ENCODE peak calls at places on chromosomes 4 and X, in five cellular contexts. One of them, this sample, is unnamed.
A peak's percentile ranks its signal among the peaks of the same experiment; 100 is the strongest.

GRCh38 chrX:70132244-70132643 is 1.0 kb upstream of the IGBP1 start:
- DNase-seq in AG04449: no peak
- DNase-seq in foreskin fibroblast: no peak
- DNase-seq in cardiac fibroblast: no peak
- DNase-seq in AG09309: no peak
- DNase-seq in this sample: no peak

GRCh38 chr4:104901438-104901837 is 245.2 kb upstream of the TET2 start:
- DNase-seq in AG04449: no peak
- DNase-seq in cardiac fibroblast: no peak
- DNase-seq in AG09309: no peak
- DNase-seq in foreskin fibroblast: no peak
- DNase-seq in this sample: no peak

GRCh38 chrX:153989971-153990655 is 17.6 kb downstream of the TMEM187 start:
- DNase-seq in AG04449: no peak
- DNase-seq in foreskin fibroblast: no peak
- DNase-seq in AG09309: no peak
- DNase-seq in cardiac fibroblast: no peak
- DNase-seq in this sample: no peak

GRCh38 chrX:44317196-44317595 is 26.3 kb downstream of the EFHC2 start:
- DNase-seq in AG09309: no peak
- DNase-seq in foreskin fibroblast: no peak
- DNase-seq in cardiac fibroblast: no peak
- DNase-seq in AG04449: no peak
- DNase-seq in this sample: no peak

GRCh38 chrX:91108761-91109160 is 325.9 kb upstream of the PABPC5 start:
- DNase-seq in foreskin fibroblast: no peak
- DNase-seq in AG04449: no peak
- DNase-seq in AG09309: no peak
- DNase-seq in cardiac fibroblast: no peak
- DNase-seq in this sample: no peak

GRCh38 chr4:172982151-172982590 is 186.4 kb upstream of the GALNT7 start:
- DNase-seq in foreskin fibroblast: peak; percentile 92
- DNase-seq in AG09309: no peak
- DNase-seq in cardiac fibroblast: peak; percentile 96
- DNase-seq in AG04449: no peak
- DNase-seq in this sample: peak; percentile 91

GRCh38 chr4:186570193-186570996 is 15.0 kb upstream of the MTNR1A start:
- DNase-seq in cardiac fibroblast: peak; percentile 73
- DNase-seq in AG09309: peak; percentile 46
- DNase-seq in AG04449: peak; percentile 21
- DNase-seq in foreskin fibroblast: no peak
- DNase-seq in this sample: no peak

GRCh38 chrX:71542411-71542810 is 9.5 kb downstream of the OGT start:
- DNase-seq in AG04449: no peak
- DNase-seq in foreskin fibroblast: peak; percentile 38
- DNase-seq in cardiac fibroblast: peak; percentile 75
- DNase-seq in AG09309: peak; percentile 35
- DNase-seq in this sample: no peak

GRCh38 chrX:44344194-44344593 is 722 bp upstream of the EFHC2 start:
- DNase-seq in cardiac fibroblast: no peak
- DNase-seq in foreskin fibroblast: no peak
- DNase-seq in AG04449: no peak
- DNase-seq in AG09309: no peak
- DNase-seq in this sample: no peak

GRCh38 chrX:70422886-70423336 is at the start of gene GDPD2:
- DNase-seq in foreskin fibroblast: no peak
- DNase-seq in cardiac fibroblast: no peak
- DNase-seq in AG09309: no peak
- DNase-seq in AG04449: no peak
- DNase-seq in this sample: no peak

GRCh38 chrX:68440940-68441339 is 7.6 kb upstream of the OPHN1 start:
- DNase-seq in cardiac fibroblast: peak; percentile 60
- DNase-seq in foreskin fibroblast: no peak
- DNase-seq in AG09309: no peak
- DNase-seq in AG04449: no peak
- DNase-seq in this sample: peak; percentile 47

GRCh38 chr4:139492429-139492828 is 38.5 kb downstream of the RAB33B start:
- DNase-seq in AG04449: no peak
- DNase-seq in AG09309: no peak
- DNase-seq in foreskin fibroblast: no peak
- DNase-seq in cardiac fibroblast: no peak
- DNase-seq in this sample: no peak

GRCh38 chr4:30875659-30876269 is 155.6 kb downstream of the PCDH7 start:
- DNase-seq in foreskin fibroblast: no peak
- DNase-seq in cardiac fibroblast: peak; percentile 22
- DNase-seq in AG04449: no peak
- DNase-seq in AG09309: no peak
- DNase-seq in this sample: no peak

GRCh38 chrX:39935414-39936064 is 162.2 kb downstream of the BCOR start:
- DNase-seq in AG09309: no peak
- DNase-seq in cardiac fibroblast: no peak
- DNase-seq in AG04449: no peak
- DNase-seq in foreskin fibroblast: no peak
- DNase-seq in this sample: no peak

GRCh38 chr4:155494037-155494718 is 117.4 kb upstream of the MAP9 start:
- DNase-seq in AG09309: no peak
- DNase-seq in AG04449: no peak
- DNase-seq in foreskin fibroblast: no peak
- DNase-seq in cardiac fibroblast: no peak
- DNase-seq in this sample: no peak

GRCh38 chr4:26346203-26346620 is 25.4 kb downstream of the RBPJ start:
- DNase-seq in foreskin fibroblast: no peak
- DNase-seq in AG09309: no peak
- DNase-seq in AG04449: no peak
- DNase-seq in cardiac fibroblast: peak; percentile 78
- DNase-seq in this sample: no peak

GRCh38 chr4:165425629-165426028 is 46.8 kb downstream of the CPE start:
- DNase-seq in foreskin fibroblast: no peak
- DNase-seq in cardiac fibroblast: no peak
- DNase-seq in AG09309: no peak
- DNase-seq in AG04449: no peak
- DNase-seq in this sample: no peak

GRCh38 chrX:149120459-149120858 is 384.6 kb downstream of the IDS start:
- DNase-seq in cardiac fibroblast: no peak
- DNase-seq in foreskin fibroblast: no peak
- DNase-seq in AG04449: no peak
- DNase-seq in AG09309: no peak
- DNase-seq in this sample: no peak

GRCh38 chr4:185254434-185254833 is 45.0 kb downstream of the SNX25 start:
- DNase-seq in AG04449: no peak
- DNase-seq in cardiac fibroblast: peak; percentile 90
- DNase-seq in foreskin fibroblast: no peak
- DNase-seq in AG09309: no peak
- DNase-seq in this sample: no peak

GRCh38 chr4:2750719-2751605 is 5.2 kb downstream of the TNIP2 start:
- DNase-seq in cardiac fibroblast: no peak
- DNase-seq in AG04449: no peak
- DNase-seq in AG09309: no peak
- DNase-seq in foreskin fibroblast: no peak
- DNase-seq in this sample: no peak

GRCh38 chrX:69103539-69103938 is 61.7 kb downstream of the PJA1 start:
- DNase-seq in cardiac fibroblast: no peak
- DNase-seq in AG09309: no peak
- DNase-seq in AG04449: no peak
- DNase-seq in foreskin fibroblast: no peak
- DNase-seq in this sample: no peak

GRCh38 chrX:150465856-150466775 is 102.3 kb upstream of the MTM1 start:
- DNase-seq in cardiac fibroblast: no peak
- DNase-seq in foreskin fibroblast: no peak
- DNase-seq in AG04449: no peak
- DNase-seq in AG09309: no peak
- DNase-seq in this sample: no peak

GRCh38 chrX:48913605-48914366 is 2.3 kb upstream of the SLC35A2 start:
- DNase-seq in AG09309: no peak
- DNase-seq in cardiac fibroblast: no peak
- DNase-seq in foreskin fibroblast: no peak
- DNase-seq in AG04449: no peak
- DNase-seq in this sample: no peak
- H3K4me3 ChIP-seq in AG09309: no peak overlapping the region
- H3K4me3 ChIP-seq in cardiac fibroblast: no peak overlapping the region
- H3K4me3 ChIP-seq in foreskin fibroblast: no peak overlapping the region
- H3K4me3 ChIP-seq in AG04449: no peak overlapping the region
- H3K4me3 ChIP-seq in this sample: no peak overlapping the region

GRCh38 chrX:46386511-46386910 is 158.7 kb downstream of the ZNF674 start:
- DNase-seq in AG09309: no peak
- DNase-seq in AG04449: no peak
- DNase-seq in cardiac fibroblast: no peak
- DNase-seq in foreskin fibroblast: no peak
- DNase-seq in this sample: no peak

GRCh38 chrX:46382595-46382994 is 162.6 kb downstream of the ZNF674 start:
- DNase-seq in cardiac fibroblast: no peak
- DNase-seq in AG04449: no peak
- DNase-seq in foreskin fibroblast: no peak
- DNase-seq in AG09309: no peak
- DNase-seq in this sample: no peak

GRCh38 chrX:46383006-46383405 is 162.2 kb downstream of the ZNF674 start:
- DNase-seq in AG09309: no peak
- DNase-seq in cardiac fibroblast: no peak
- DNase-seq in foreskin fibroblast: no peak
- DNase-seq in AG04449: no peak
- DNase-seq in this sample: no peak

GRCh38 chrX:46380148-46380752 is 165.0 kb downstream of the ZNF674 start:
- DNase-seq in foreskin fibroblast: no peak
- DNase-seq in AG09309: no peak
- DNase-seq in AG04449: no peak
- DNase-seq in cardiac fibroblast: no peak
- DNase-seq in this sample: no peak

DNA sequence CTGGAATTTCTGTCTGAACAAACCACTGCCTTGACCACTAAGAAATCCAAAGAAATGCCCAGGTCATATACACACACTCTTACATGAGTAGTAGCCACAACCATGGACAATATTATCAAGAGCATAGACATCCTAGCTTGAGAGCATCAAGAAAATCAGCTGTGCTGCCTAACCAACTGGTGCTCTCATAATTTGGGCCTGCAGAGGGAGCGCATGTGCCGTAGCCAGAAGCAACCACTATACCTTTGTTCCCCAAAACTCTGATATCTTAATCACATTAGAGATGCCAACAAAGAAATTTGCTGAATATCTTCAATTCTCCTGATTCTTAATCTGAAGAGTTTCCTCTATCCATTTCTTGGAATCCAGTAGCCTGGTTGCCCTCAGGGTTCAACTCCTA is 163.6 kb downstream of the ZNF674 start:
- DNase-seq in AG04449: no peak
- DNase-seq in foreskin fibroblast: no peak
- DNase-seq in AG09309: no peak
- DNase-seq in cardiac fibroblast: peak; percentile 27
- DNase-seq in this sample: no peak
- TF ChIP-seq CTCF in AG04449: peak; percentile 46
- TF ChIP-seq CTCF in foreskin fibroblast: peak; percentile 38
- TF ChIP-seq CTCF in AG09309: peak; percentile 59
- TF ChIP-seq CTCF in cardiac fibroblast: peak; percentile 44
- TF ChIP-seq CTCF in this sample: peak; percentile 20

GRCh38 chr4:178812866-178813265 is 1370.6 kb upstream of the AGA start:
- DNase-seq in foreskin fibroblast: no peak
- DNase-seq in AG09309: no peak
- DNase-seq in AG04449: no peak
- DNase-seq in cardiac fibroblast: no peak
- DNase-seq in this sample: no peak
- H3K4me3 ChIP-seq in foreskin fibroblast: no peak overlapping the region
- H3K4me3 ChIP-seq in AG09309: no peak overlapping the region
- H3K4me3 ChIP-seq in AG04449: no peak overlapping the region
- H3K4me3 ChIP-seq in cardiac fibroblast: no peak overlapping the region
- H3K4me3 ChIP-seq in this sample: no peak overlapping the region

DNA sequence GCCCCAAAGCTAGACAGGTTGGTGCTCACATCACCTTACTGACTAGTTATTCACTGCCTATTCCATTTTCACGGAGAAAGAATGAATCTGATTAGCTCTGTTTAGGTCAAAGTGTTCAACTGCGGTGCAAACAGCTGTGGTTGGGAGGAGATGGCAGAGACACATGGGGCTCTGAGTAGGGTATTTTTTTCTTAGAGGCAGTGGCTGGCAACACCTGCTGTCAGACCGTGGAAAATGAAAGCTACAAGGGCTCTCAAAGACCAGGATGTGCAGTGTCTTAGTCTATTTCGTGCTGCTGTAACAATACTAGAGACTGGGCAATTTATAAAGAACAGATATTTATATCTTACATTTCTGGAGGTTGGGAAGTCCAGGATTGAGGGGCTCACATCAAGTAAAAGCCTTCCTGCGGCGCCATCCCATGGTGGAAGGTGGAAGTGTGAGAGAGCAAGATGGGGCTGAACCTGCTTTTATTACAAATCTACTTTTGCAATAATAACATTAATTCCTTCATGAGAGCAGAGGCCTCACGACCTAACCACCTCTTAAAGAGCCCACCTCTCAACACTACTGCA is 10.6 kb downstream of the NYX start:
- DNase-seq in AG09309: no peak
- DNase-seq in foreskin fibroblast: no peak
- DNase-seq in AG04449: no peak
- DNase-seq in cardiac fibroblast: peak; percentile 22
- DNase-seq in this sample: no peak
- TF ChIP-seq CTCF in AG09309: peak; percentile 23
- TF ChIP-seq CTCF in foreskin fibroblast: peak; percentile 8
- TF ChIP-seq CTCF in AG04449: no peak
- TF ChIP-seq CTCF in cardiac fibroblast: peak; percentile 27
- TF ChIP-seq CTCF in this sample: peak; percentile 23

GRCh38 chr4:5893591-5893990 is 705 bp upstream of the CRMP1 start:
- DNase-seq in foreskin fibroblast: no peak
- DNase-seq in AG04449: no peak
- DNase-seq in AG09309: no peak
- DNase-seq in cardiac fibroblast: no peak
- DNase-seq in this sample: no peak

GRCh38 chr4:5891563-5892320 is 1.1 kb downstream of the CRMP1 start:
- DNase-seq in AG09309: no peak
- DNase-seq in foreskin fibroblast: no peak
- DNase-seq in cardiac fibroblast: no peak
- DNase-seq in AG04449: no peak
- DNase-seq in this sample: no peak

GRCh38 chr4:5894266-5894665 is 1.4 kb upstream of the CRMP1 start:
- DNase-seq in cardiac fibroblast: no peak
- DNase-seq in AG09309: no peak
- DNase-seq in AG04449: no peak
- DNase-seq in foreskin fibroblast: no peak
- DNase-seq in this sample: no peak

GRCh38 chr4:5893013-5893580 is at the start of gene CRMP1:
- DNase-seq in foreskin fibroblast: peak; percentile 7
- DNase-seq in AG04449: no peak
- DNase-seq in AG09309: no peak
- DNase-seq in cardiac fibroblast: no peak
- DNase-seq in this sample: no peak

GRCh38 chr4:5892321-5893012 is 419 bp downstream of the CRMP1 start:
- DNase-seq in foreskin fibroblast: no peak
- DNase-seq in cardiac fibroblast: no peak
- DNase-seq in AG04449: no peak
- DNase-seq in AG09309: no peak
- DNase-seq in this sample: no peak
- H3K4me3 ChIP-seq in foreskin fibroblast: no peak overlapping the region
- H3K4me3 ChIP-seq in cardiac fibroblast: no peak overlapping the region
- H3K4me3 ChIP-seq in AG04449: no peak overlapping the region
- H3K4me3 ChIP-seq in AG09309: no peak overlapping the region
- H3K4me3 ChIP-seq in this sample: no peak overlapping the region

DNA sequence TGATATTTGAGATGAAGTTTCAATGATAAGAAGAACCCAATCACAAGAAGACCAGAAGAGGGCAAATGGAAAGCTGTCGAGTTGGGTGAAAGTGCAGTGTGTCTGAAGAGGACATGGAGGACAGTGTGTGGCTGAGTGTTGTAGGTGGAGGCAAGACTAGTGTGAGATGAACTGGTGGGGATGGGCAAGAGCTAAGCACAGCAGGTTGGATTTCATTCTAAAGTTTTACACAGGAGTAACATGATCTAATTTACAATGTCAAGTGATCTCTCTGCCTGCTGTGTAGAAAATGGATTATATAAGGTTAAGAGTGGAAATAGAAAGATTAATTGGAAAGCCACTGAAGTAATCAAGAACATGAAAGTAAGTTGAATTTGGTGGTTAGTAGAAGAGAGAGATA is 208.6 kb upstream of the ETNPPL start:
- DNase-seq in AG04449: no peak
- DNase-seq in foreskin fibroblast: no peak
- DNase-seq in cardiac fibroblast: no peak
- DNase-seq in AG09309: no peak
- DNase-seq in this sample: no peak
- TF ChIP-seq CTCF in AG04449: no peak
- TF ChIP-seq CTCF in foreskin fibroblast: no peak
- TF ChIP-seq CTCF in cardiac fibroblast: no peak
- TF ChIP-seq CTCF in AG09309: no peak
- TF ChIP-seq CTCF in this sample: no peak

This sample was measured in HFF-Myc.